ENCODE peak calls at places on chromosomes 2 and 18, in six cellular contexts. N is adrenal gland, R is neural progenitor cell, Z is H9, Q is mucosa of descending colon, D is HCT116. E is an unnamed sample.

GRCh38 chr2:42788-43187 is 3.5 kb downstream of the FAM110C start:
- DNase-seq in N (no peak), R (no peak), Z (no peak), Q (peak; percentile 62), D (no peak), E (no peak)

GRCh38 chr2:30888841-30889407 is 81.7 kb upstream of the CAPN13 start:
- DNase-seq in N (no peak), R (no peak), Z (no peak), Q (no peak), D (no peak), E (no peak)

GRCh38 chr18:25674183-25674582 is 322.2 kb upstream of the ZNF521 start:
- DNase-seq in N (no peak), R (no peak), Z (no peak), Q (no peak), D (no peak), E (no peak)

GRCh38 chr2:216713691-216714411 is 18.5 kb upstream of the IGFBP5 start:
- DNase-seq in N (peak; percentile 24), R (no peak), Z (no peak), Q (no peak), D (no peak), E (no peak)

GRCh38 chr2:215929602-215930335 is 83.6 kb downstream of the MREG start:
- DNase-seq in N (no peak), R (no peak), Z (no peak), Q (no peak), D (no peak), E (no peak)

GRCh38 chr18:8293184-8293583 is 316.1 kb upstream of the RAB12 start:
- DNase-seq in N (no peak), R (no peak), Z (no peak), Q (no peak), D (no peak), E (no peak)

GRCh38 chr2:223046470-223047053 is 5.4 kb upstream of the KCNE4 start:
- DNase-seq in N (no peak), R (no peak), Z (no peak), Q (no peak), D (no peak), E (no peak)

GRCh38 chr18:11504962-11505361 is 104.4 kb upstream of the SLC35G4 start:
- DNase-seq in N (no peak), R (no peak), Z (no peak), Q (no peak), D (no peak), E (no peak)

GRCh38 chr2:71531522-71532047 is 78.2 kb downstream of the DYSF start:
- DNase-seq in N (no peak), R (no peak), Z (peak; percentile 9), Q (no peak), D (peak; percentile 67), E (no peak)

GRCh38 chr2:207341816-207342215 is 176.1 kb upstream of the KLF7 start:
- DNase-seq in N (no peak), R (peak; percentile 36), Z (no peak), Q (no peak), D (no peak), E (no peak)

GRCh38 chr2:15177103-15177502 is 384.0 kb downstream of the NBAS start:
- DNase-seq in N (no peak), R (no peak), Z (no peak), Q (no peak), D (peak; percentile 83), E (no peak)

GRCh38 chr18:69217271-69217670 is 183.4 kb upstream of the DOK6 start:
- DNase-seq in N (no peak), R (no peak), Z (no peak), Q (no peak), D (no peak), E (no peak)

GRCh38 chr2:96874099-96874831 is 4.4 kb upstream of the SEMA4C start:
- DNase-seq in N (no peak), R (no peak), Z (no peak), Q (no peak), D (no peak), E (no peak)

GRCh38 chr2:91477731-91478672 is 2786.5 kb downstream of the RPIA start:
- DNase-seq in N (peak; percentile 23), R (peak; percentile 12), Z (peak; percentile 27), Q (peak; percentile 50), D (no peak), E (peak; percentile 64)

GRCh38 chr2:205435970-205436369 is 246.3 kb upstream of the NRP2 start:
- DNase-seq in N (no peak), R (no peak), Z (no peak), Q (no peak), D (no peak), E (no peak)

GRCh38 chr2:209383212-209383611 is 40.6 kb upstream of the MAP2 start:
- DNase-seq in N (peak; percentile 14), R (no peak), Z (no peak), Q (no peak), D (peak; percentile 79), E (no peak)

GRCh38 chr2:98511981-98512380 is 67.3 kb downstream of the INPP4A start:
- DNase-seq in N (no peak), R (no peak), Z (no peak), Q (no peak), D (no peak), E (no peak)

GRCh38 chr2:20103514-20103913 is 52.1 kb upstream of the LAPTM4A start:
- DNase-seq in N (no peak), R (no peak), Z (no peak), Q (no peak), D (no peak), E (no peak)

GRCh38 chr2:160358051-160358450 is 135.6 kb downstream of the RBMS1 start:
- DNase-seq in N (no peak), R (no peak), Z (no peak), Q (no peak), D (no peak), E (no peak)

GRCh38 chr2:182668671-182669070 is 47.4 kb upstream of the DNAJC10 start:
- DNase-seq in N (no peak), R (no peak), Z (peak; percentile 30), Q (no peak), D (no peak), E (no peak)

GRCh38 chr2:39481611-39482010 is 44.5 kb upstream of the MAP4K3 start:
- DNase-seq in N (no peak), R (no peak), Z (no peak), Q (no peak), D (no peak), E (no peak)

GRCh38 chr2:143482761-143483160 is 353.5 kb downstream of the ARHGAP15 start:
- DNase-seq in N (no peak), R (no peak), Z (no peak), Q (no peak), D (no peak), E (no peak)

GRCh38 chr2:207241198-207241597 is 75.5 kb upstream of the KLF7 start:
- DNase-seq in N (no peak), R (no peak), Z (no peak), Q (no peak), D (no peak), E (no peak)

GRCh38 chr18:72986103-72986502 is 118.3 kb upstream of the NETO1 start:
- DNase-seq in N (no peak), R (no peak), Z (no peak), Q (no peak), D (no peak), E (no peak)

GRCh38 chr2:85792783-85793441 is 39.1 kb downstream of the ATOH8 start:
- DNase-seq in N (peak; percentile 70), R (no peak), Z (no peak), Q (no peak), D (no peak), E (no peak)

GRCh38 chr18:10923671-10924070 is 225.7 kb downstream of the PIEZO2 start:
- DNase-seq in N (peak; percentile 19), R (no peak), Z (no peak), Q (no peak), D (no peak), E (no peak)

GRCh38 chr2:23745726-23746105 is 181.2 kb downstream of the ATAD2B start:
- DNase-seq in N (peak; percentile 44), R (no peak), Z (no peak), Q (no peak), D (no peak), E (no peak)

DNA sequence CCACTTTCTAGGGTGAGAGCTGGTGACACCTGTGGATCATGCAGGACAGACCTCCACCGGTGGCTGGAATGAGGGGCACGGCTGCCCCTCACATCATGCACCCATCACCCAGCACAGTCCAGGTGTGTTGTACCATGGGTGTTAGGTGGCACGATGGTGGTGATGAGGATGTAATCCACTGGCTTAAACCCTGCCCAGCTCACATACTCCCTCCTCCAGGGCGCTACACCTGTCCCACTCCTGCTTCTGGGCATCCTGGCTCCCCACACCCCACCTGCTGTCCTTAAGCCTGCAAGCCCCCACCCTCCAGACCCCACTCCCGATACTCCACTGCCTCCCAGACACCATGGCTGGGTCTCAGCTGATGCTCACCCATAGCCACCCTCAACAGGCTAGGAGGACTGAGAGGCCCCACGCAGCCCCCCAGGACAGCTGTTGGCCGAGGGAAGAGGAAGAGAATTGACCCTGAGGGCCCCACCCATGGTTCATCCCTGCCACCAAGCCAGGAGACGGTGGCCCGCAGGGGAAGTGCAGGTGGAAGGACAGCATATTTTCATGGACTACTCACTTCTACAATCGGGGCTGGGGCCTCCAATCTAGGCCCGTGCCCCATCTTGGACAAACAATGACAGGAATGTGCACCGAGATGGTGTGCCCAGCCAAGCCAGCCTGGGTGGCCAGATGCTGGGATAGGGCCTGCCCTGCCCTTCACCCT is 34.3 kb downstream of the MAL start:
- DNase-seq in N (no peak), R (no peak), Z (peak; percentile 17), Q (no peak), D (no peak), E (no peak)
- H3K4me1 ChIP-seq in N (no peaks in the 10 kb centered on the region), R (no peaks in the 10 kb centered on the region), Z (no peaks in the 10 kb centered on the region), Q (no peaks in the 10 kb centered on the region), D (no peaks in the 10 kb centered on the region), E (no peaks in the 10 kb centered on the region)

DNA sequence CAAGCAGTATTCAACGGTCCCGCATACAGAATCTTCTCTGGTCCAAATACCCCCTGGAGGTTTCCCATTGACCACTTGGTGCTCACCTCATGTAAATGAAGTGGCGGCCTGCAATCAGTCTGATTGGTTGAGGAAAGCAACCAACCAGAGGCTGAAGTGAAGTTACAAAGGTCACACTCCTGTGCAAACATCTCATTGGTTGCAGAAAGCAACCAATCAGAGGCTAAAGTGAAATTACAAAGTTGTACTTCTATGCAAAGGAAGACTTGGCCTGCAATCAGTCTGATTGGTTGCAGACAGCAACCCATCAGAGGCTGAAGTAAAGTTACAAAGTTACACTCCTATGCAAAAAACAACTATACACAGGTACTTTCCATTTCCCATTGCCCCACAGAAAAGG is 2.5 kb upstream of the SP100 start:
- DNase-seq in N (no peak), R (no peak), Z (no peak), Q (no peak), D (no peak), E (no peak)
- H3K4me1 ChIP-seq in N (peaks cover 39% of the 10 kb centered on the region), R (no peaks in the 10 kb centered on the region), Z (no peaks in the 10 kb centered on the region), Q (peaks cover 17% of the 10 kb centered on the region), D (peaks cover 43% of the 10 kb centered on the region), E (peaks cover 60% of the 10 kb centered on the region)

DNA sequence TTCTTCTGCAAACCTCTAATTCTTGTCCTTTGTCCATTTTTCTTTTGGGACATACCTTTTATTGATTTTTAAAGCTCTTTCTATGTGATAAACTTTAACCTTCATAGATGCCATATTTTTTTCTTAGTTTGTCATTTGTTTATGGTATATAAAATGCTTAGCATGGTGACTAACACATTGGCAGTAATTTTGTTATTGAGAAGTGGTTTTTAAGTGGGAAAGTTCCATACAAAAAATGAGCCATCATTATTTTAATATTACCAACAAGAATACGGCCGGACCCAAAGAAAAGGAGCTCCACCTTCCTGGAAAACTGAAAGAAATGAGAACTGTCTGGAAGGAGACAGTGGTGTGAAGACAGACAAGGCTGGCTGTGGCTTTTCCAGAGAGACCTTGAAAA is 270.1 kb upstream of the SIX2 start:
- DNase-seq in N (no peak), R (no peak), Z (no peak), Q (no peak), D (no peak), E (no peak)
- H3K4me1 ChIP-seq in N (no peaks in the 10 kb centered on the region), R (peaks cover 14% of the 10 kb centered on the region), Z (peaks cover 2% of the 10 kb centered on the region), Q (no peaks in the 10 kb centered on the region), D (peaks cover 25% of the 10 kb centered on the region), E (no peaks in the 10 kb centered on the region)

GRCh38 chr2:11750422-11750821 is 4.0 kb downstream of the LPIN1 start:
- DNase-seq in N (no peak), R (no peak), Z (no peak), Q (no peak), D (no peak), E (no peak)
- H3K4me1 ChIP-seq in N (peaks cover 44% of the 10 kb centered on the region), R (peaks cover 32% of the 10 kb centered on the region), Z (peaks cover 16% of the 10 kb centered on the region), Q (peaks cover 38% of the 10 kb centered on the region), D (peaks cover 64% of the 10 kb centered on the region), E (peaks cover 77% of the 10 kb centered on the region)